ENCODE peak calls at places on chromosomes 6 and 20, in four cellular contexts. One of them, this sample, is unnamed.

GRCh38 chr6:47724300-47724699 is 25.9 kb downstream of the ADGRF4 start:
- DNase-seq in GM12865: no peak
- DNase-seq in ovary: no peak
- DNase-seq in brain microvascular endothelial cell: no peak
- DNase-seq in this sample: no peak

GRCh38 chr20:45919951-45920794 is 8.2 kb upstream of the PLTP start:
- DNase-seq in GM12865: no peak
- DNase-seq in ovary: peak; percentile 67
- DNase-seq in brain microvascular endothelial cell: peak; percentile 36
- DNase-seq in this sample: peak; percentile 58

GRCh38 chr6:47059216-47059885 is 17.2 kb upstream of the ADGRF1 start:
- DNase-seq in GM12865: no peak
- DNase-seq in ovary: no peak
- DNase-seq in brain microvascular endothelial cell: no peak
- DNase-seq in this sample: no peak

GRCh38 chr20:41599699-41600104 is 18.5 kb downstream of the CHD6 start:
- DNase-seq in GM12865: no peak
- DNase-seq in ovary: no peak
- DNase-seq in brain microvascular endothelial cell: no peak
- DNase-seq in this sample: no peak

GRCh38 chr6:119481981-119482380 is 132.4 kb upstream of the MAN1A1 start:
- DNase-seq in GM12865: no peak
- DNase-seq in ovary: no peak
- DNase-seq in brain microvascular endothelial cell: no peak
- DNase-seq in this sample: no peak

GRCh38 chr20:15031546-15032351 is 694.3 kb upstream of the FLRT3 start:
- DNase-seq in GM12865: no peak
- DNase-seq in ovary: no peak
- DNase-seq in brain microvascular endothelial cell: no peak
- DNase-seq in this sample: no peak

GRCh38 chr20:25084616-25085187 is 2.8 kb upstream of the VSX1 start:
- DNase-seq in GM12865: no peak
- DNase-seq in ovary: no peak
- DNase-seq in brain microvascular endothelial cell: no peak
- DNase-seq in this sample: no peak

GRCh38 chr6:169145991-169146501 is 107.6 kb downstream of the THBS2 start:
- DNase-seq in GM12865: no peak
- DNase-seq in ovary: peak; percentile 66
- DNase-seq in brain microvascular endothelial cell: no peak
- DNase-seq in this sample: peak; percentile 64

GRCh38 chr6:93300661-93301060 is 118.7 kb downstream of the EPHA7 start:
- DNase-seq in GM12865: no peak
- DNase-seq in ovary: no peak
- DNase-seq in brain microvascular endothelial cell: no peak
- DNase-seq in this sample: peak; percentile 2

GRCh38 chr6:72798196-72798595 is 176.3 kb downstream of the KCNQ5 start:
- DNase-seq in GM12865: no peak
- DNase-seq in ovary: no peak
- DNase-seq in brain microvascular endothelial cell: peak; percentile 51
- DNase-seq in this sample: peak; percentile 10

GRCh38 chr6:112563368-112563767 is 216.2 kb downstream of the RFPL4B start:
- DNase-seq in GM12865: no peak
- DNase-seq in ovary: no peak
- DNase-seq in brain microvascular endothelial cell: peak; percentile 65
- DNase-seq in this sample: peak; percentile 57

GRCh38 chr6:165439928-165440554 is 130.6 kb upstream of the C6orf118 start:
- DNase-seq in GM12865: peak; percentile 46
- DNase-seq in ovary: no peak
- DNase-seq in brain microvascular endothelial cell: no peak
- DNase-seq in this sample: peak; percentile 89

GRCh38 chr6:104251651-104252050 is 608.1 kb downstream of the HACE1 start:
- DNase-seq in GM12865: no peak
- DNase-seq in ovary: no peak
- DNase-seq in brain microvascular endothelial cell: no peak
- DNase-seq in this sample: no peak

GRCh38 chr20:41138217-41138526 is 829 bp downstream of the PLCG1 start:
- DNase-seq in GM12865: no peak
- DNase-seq in ovary: no peak
- DNase-seq in brain microvascular endothelial cell: peak; percentile 16
- DNase-seq in this sample: no peak

GRCh38 chr20:4067600-4068261 is 52.4 kb upstream of the RNF24 start:
- DNase-seq in GM12865: no peak
- DNase-seq in ovary: no peak
- DNase-seq in brain microvascular endothelial cell: peak; percentile 68
- DNase-seq in this sample: peak; percentile 91

GRCh38 chr6:166815629-166816028 is 140.7 kb downstream of the RNASET2 start:
- DNase-seq in GM12865: no peak
- DNase-seq in ovary: no peak
- DNase-seq in brain microvascular endothelial cell: peak; percentile 5
- DNase-seq in this sample: no peak

GRCh38 chr6:136317023-136317649 is 27.5 kb upstream of the BCLAF1 start:
- DNase-seq in GM12865: peak; percentile 72
- DNase-seq in ovary: peak; percentile 51
- DNase-seq in brain microvascular endothelial cell: peak; percentile 51
- DNase-seq in this sample: peak; percentile 82

GRCh38 chr6:104421650-104422049 is 438.1 kb downstream of the HACE1 start:
- DNase-seq in GM12865: no peak
- DNase-seq in ovary: no peak
- DNase-seq in brain microvascular endothelial cell: no peak
- DNase-seq in this sample: no peak

GRCh38 chr6:1657116-1657776 is 47.5 kb downstream of the FOXC1 start:
- DNase-seq in GM12865: no peak
- DNase-seq in ovary: no peak
- DNase-seq in brain microvascular endothelial cell: no peak
- DNase-seq in this sample: no peak

GRCh38 chr6:1654095-1654494 is 44.4 kb downstream of the FOXC1 start:
- DNase-seq in GM12865: no peak
- DNase-seq in ovary: no peak
- DNase-seq in brain microvascular endothelial cell: no peak
- DNase-seq in this sample: no peak

GRCh38 chr6:1659816-1660215 is 50.1 kb downstream of the FOXC1 start:
- DNase-seq in GM12865: no peak
- DNase-seq in ovary: no peak
- DNase-seq in brain microvascular endothelial cell: no peak
- DNase-seq in this sample: no peak

GRCh38 chr6:1662532-1662931 is 52.8 kb downstream of the FOXC1 start:
- DNase-seq in GM12865: no peak
- DNase-seq in ovary: no peak
- DNase-seq in brain microvascular endothelial cell: no peak
- DNase-seq in this sample: no peak

GRCh38 chr6:1658212-1659005 is 48.7 kb downstream of the FOXC1 start:
- DNase-seq in GM12865: no peak
- DNase-seq in ovary: no peak
- DNase-seq in brain microvascular endothelial cell: no peak
- DNase-seq in this sample: no peak
- H3K4me3 ChIP-seq in GM12865: no peak overlapping the region
- H3K4me3 ChIP-seq in ovary: no peak overlapping the region
- H3K4me3 ChIP-seq in brain microvascular endothelial cell: no peak overlapping the region
- H3K4me3 ChIP-seq in this sample: no peak overlapping the region

GRCh38 chr6:80610821-80611220 is 504.4 kb downstream of the BCKDHB start:
- DNase-seq in GM12865: no peak
- DNase-seq in ovary: no peak
- DNase-seq in brain microvascular endothelial cell: peak; percentile 38
- DNase-seq in this sample: peak; percentile 81

GRCh38 chr6:80605165-80605989 is 498.9 kb downstream of the BCKDHB start:
- DNase-seq in GM12865: peak; percentile 18
- DNase-seq in ovary: no peak
- DNase-seq in brain microvascular endothelial cell: peak; percentile 64
- DNase-seq in this sample: peak; percentile 51

GRCh38 chr6:80608881-80609280 is 502.4 kb downstream of the BCKDHB start:
- DNase-seq in GM12865: no peak
- DNase-seq in ovary: no peak
- DNase-seq in brain microvascular endothelial cell: peak; percentile 25
- DNase-seq in this sample: peak; percentile 45

GRCh38 chr6:80607814-80608391 is 501.4 kb downstream of the BCKDHB start:
- DNase-seq in GM12865: no peak
- DNase-seq in ovary: no peak
- DNase-seq in brain microvascular endothelial cell: peak; percentile 99
- DNase-seq in this sample: peak; percentile 93
- H3K4me3 ChIP-seq in GM12865: no peak overlapping the region
- H3K4me3 ChIP-seq in ovary: no peak overlapping the region
- H3K4me3 ChIP-seq in brain microvascular endothelial cell: no peak overlapping the region
- H3K4me3 ChIP-seq in this sample: no peak overlapping the region

GRCh38 chr20:62989201-62989601 is 17.6 kb downstream of the BHLHE23 start:
- DNase-seq in GM12865: peak; percentile 59
- DNase-seq in ovary: no peak
- DNase-seq in brain microvascular endothelial cell: no peak
- DNase-seq in this sample: no peak
- H3K4me3 ChIP-seq in GM12865: peak overlapping the region; percentile 38
- H3K4me3 ChIP-seq in ovary: no peak overlapping the region
- H3K4me3 ChIP-seq in brain microvascular endothelial cell: no peak overlapping the region
- H3K4me3 ChIP-seq in this sample: no peak overlapping the region

GRCh38 chr20:21548390-21549035 is 34.6 kb upstream of the NKX2-2 start:
- DNase-seq in GM12865: peak; percentile 69
- DNase-seq in ovary: no peak
- DNase-seq in brain microvascular endothelial cell: no peak
- DNase-seq in this sample: no peak
- H3K4me3 ChIP-seq in GM12865: no peak overlapping the region
- H3K4me3 ChIP-seq in ovary: no peak overlapping the region
- H3K4me3 ChIP-seq in brain microvascular endothelial cell: no peak overlapping the region
- H3K4me3 ChIP-seq in this sample: no peak overlapping the region

GRCh38 chr6:38871745-38872568 is 156.8 kb downstream of the DNAH8 start:
- DNase-seq in GM12865: peak; percentile 51
- DNase-seq in ovary: no peak
- DNase-seq in brain microvascular endothelial cell: peak; percentile 59
- DNase-seq in this sample: peak; percentile 66

GRCh38 chr6:38882157-38882556 is 166.4 kb upstream of the GLP1R start:
- DNase-seq in GM12865: no peak
- DNase-seq in ovary: no peak
- DNase-seq in brain microvascular endothelial cell: no peak
- DNase-seq in this sample: no peak

GRCh38 chr6:38876470-38876869 is 161.4 kb downstream of the DNAH8 start:
- DNase-seq in GM12865: peak; percentile 24
- DNase-seq in ovary: no peak
- DNase-seq in brain microvascular endothelial cell: no peak
- DNase-seq in this sample: no peak
- H3K4me3 ChIP-seq in GM12865: no peak overlapping the region
- H3K4me3 ChIP-seq in ovary: no peak overlapping the region
- H3K4me3 ChIP-seq in brain microvascular endothelial cell: no peak overlapping the region
- H3K4me3 ChIP-seq in this sample: no peak overlapping the region

GRCh38 chr6:102798631-102799030 is 1405.1 kb downstream of the GRIK2 start:
- DNase-seq in GM12865: no peak
- DNase-seq in ovary: no peak
- DNase-seq in brain microvascular endothelial cell: no peak
- DNase-seq in this sample: no peak
- H3K4me3 ChIP-seq in GM12865: no peak overlapping the region
- H3K4me3 ChIP-seq in ovary: no peak overlapping the region
- H3K4me3 ChIP-seq in brain microvascular endothelial cell: peak overlapping the region; percentile 54
- H3K4me3 ChIP-seq in this sample: no peak overlapping the region

DNA sequence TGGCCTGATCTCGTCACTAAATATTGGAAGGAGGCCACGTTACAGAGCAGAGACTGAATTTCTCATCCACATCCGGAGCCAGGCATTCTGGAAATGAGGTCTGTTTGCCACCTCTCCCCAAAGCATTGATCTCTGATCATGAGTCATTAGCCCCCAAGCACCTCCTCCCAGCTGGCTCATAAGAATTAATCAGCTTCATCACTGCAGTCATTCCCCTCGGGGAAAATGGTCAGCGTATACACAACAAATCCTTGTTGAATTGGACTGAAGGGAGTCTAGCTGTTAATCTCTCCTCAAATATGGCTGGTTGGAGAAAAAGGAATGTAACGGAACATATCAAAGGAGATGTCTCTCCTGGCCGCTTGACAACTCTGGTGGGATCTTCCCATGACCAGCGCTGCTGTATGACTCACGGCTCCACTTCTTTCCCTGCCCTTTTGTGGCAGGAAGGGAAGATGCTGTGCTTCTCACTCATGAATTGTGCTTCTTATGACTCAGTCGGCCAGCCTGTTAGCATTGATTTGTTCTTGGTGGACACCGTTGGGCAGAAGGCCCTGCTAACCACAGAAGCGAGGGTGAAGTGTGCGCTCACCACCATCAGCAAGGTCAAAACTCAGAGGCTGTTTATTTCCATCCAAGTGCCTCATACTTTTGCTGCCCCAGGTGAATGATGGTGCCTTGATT is 76.7 kb downstream of the RNF182 start:
- DNase-seq in GM12865: no peak
- DNase-seq in ovary: no peak
- DNase-seq in brain microvascular endothelial cell: peak; percentile 98
- DNase-seq in this sample: peak; percentile 99
- H3K4me3 ChIP-seq in GM12865: no peak overlapping the region
- H3K4me3 ChIP-seq in ovary: no peak overlapping the region
- H3K4me3 ChIP-seq in brain microvascular endothelial cell: peak overlapping the region; percentile 33
- H3K4me3 ChIP-seq in this sample: no peak overlapping the region

DNA sequence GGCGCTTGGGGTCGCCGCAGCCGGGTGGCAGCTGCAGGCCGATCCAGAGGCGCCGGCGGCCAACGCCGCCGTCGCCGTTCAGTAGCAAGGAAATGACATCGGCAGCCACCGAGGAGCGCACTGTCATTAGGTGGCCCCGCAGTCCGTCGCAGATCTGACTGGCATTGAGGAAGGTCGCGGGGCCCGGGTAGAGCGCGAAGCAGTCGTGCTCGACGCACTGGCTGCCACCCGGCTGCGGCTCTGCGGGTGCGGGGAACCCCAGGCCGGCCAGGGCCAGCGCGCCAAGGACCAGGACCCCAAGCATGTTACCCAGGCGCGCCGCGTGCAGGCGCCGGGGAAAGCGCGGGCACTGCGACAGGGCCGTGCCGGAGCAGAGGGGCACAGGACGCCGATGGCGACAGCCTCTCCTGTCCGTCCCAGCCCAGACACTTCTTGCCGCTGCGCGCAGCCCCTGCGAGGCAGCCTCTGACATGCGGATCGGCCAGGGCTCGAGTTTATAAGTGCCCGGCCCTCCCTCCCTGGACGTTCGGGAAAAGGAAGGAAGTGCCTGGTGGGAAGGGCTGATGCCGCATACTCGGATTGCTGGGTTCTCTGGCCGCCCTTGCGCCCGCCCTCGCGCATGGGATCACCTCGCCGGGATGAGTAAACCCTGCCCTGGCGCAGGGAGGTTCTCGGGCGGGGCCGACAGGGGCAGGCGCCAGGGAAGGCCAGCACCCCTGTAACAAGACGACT is at the start of gene THBD:
- DNase-seq in GM12865: no peak
- DNase-seq in ovary: peak; percentile 47
- DNase-seq in brain microvascular endothelial cell: peak; percentile 44
- DNase-seq in this sample: peak; percentile 70
- H3K4me3 ChIP-seq in GM12865: no peak within 1 kb of the TSS
- H3K4me3 ChIP-seq in ovary: peak within 1 kb of the TSS; percentile 36
- H3K4me3 ChIP-seq in brain microvascular endothelial cell: peak within 1 kb of the TSS; percentile 65
- H3K4me3 ChIP-seq in this sample: peak within 1 kb of the TSS; percentile 51